ENCODE peak calls at places on chromosomes 6 and 20, in six cellular contexts. U is HepG2, Z is HCT116, N is K562, M is GM12878, R is H1. D is an unnamed sample.

GRCh38 chr20:61797200-61797599 is 268.5 kb downstream of the TAF4 start:
- DNase-seq in U (no peak), Z (no peak), N (no peak), M (no peak), R (no peak), D (peak; percentile 39)

GRCh38 chr20:36542516-36543186 is 1.3 kb downstream of the MYL9 start:
- DNase-seq in U (no peak), Z (no peak), N (no peak), M (no peak), R (no peak), D (no peak)

GRCh38 chr20:608970-609369 is 1.1 kb downstream of the TCF15 start:
- DNase-seq in U (no peak), Z (no peak), N (no peak), M (no peak), R (no peak), D (no peak)

GRCh38 chr6:353642-354614 is 37.6 kb upstream of the IRF4 start:
- DNase-seq in U (no peak), Z (no peak), N (no peak), M (no peak), R (no peak), D (no peak)

GRCh38 chr6:139060332-139060731 is 31.8 kb downstream of the ABRACL start:
- DNase-seq in U (no peak), Z (no peak), N (no peak), M (no peak), R (no peak), D (no peak)

GRCh38 chr20:14956538-14956937 is 619.1 kb upstream of the FLRT3 start:
- DNase-seq in U (no peak), Z (no peak), N (no peak), M (no peak), R (no peak), D (no peak)

GRCh38 chr6:15389759-15390723 is 144.2 kb downstream of the JARID2 start:
- DNase-seq in U (peak; percentile 60), Z (peak; percentile 7), N (peak; percentile 46), M (peak; percentile 52), R (no peak), D (peak; percentile 9)

GRCh38 chr20:53611449-53611894 is 17.8 kb upstream of the ZNF217 start:
- DNase-seq in U (no peak), Z (peak; percentile 78), N (no peak), M (peak; percentile 82), R (no peak), D (no peak)

GRCh38 chr6:107361568-107362270 is 97.6 kb downstream of the PDSS2 start:
- DNase-seq in U (peak; percentile 85), Z (no peak), N (no peak), M (no peak), R (peak; percentile 13), D (no peak)

GRCh38 chr6:126614642-126615504 is 275.0 kb downstream of the CENPW start:
- DNase-seq in U (peak; percentile 44), Z (no peak), N (no peak), M (no peak), R (no peak), D (peak; percentile 48)

GRCh38 chr6:127186889-127187288 is 68.4 kb downstream of the RSPO3 start:
- DNase-seq in U (peak; percentile 41), Z (peak; percentile 37), N (peak; percentile 24), M (no peak), R (no peak), D (no peak)

GRCh38 chr6:137688230-137688971 is 178.7 kb upstream of the TNFAIP3 start:
- DNase-seq in U (no peak), Z (no peak), N (no peak), M (no peak), R (no peak), D (no peak)

GRCh38 chr6:126307859-126308258 is 32.1 kb upstream of the CENPW start:
- DNase-seq in U (no peak), Z (no peak), N (no peak), M (no peak), R (no peak), D (no peak)

GRCh38 chr6:118746100-118746874 is 94.9 kb upstream of the CEP85L start:
- DNase-seq in U (no peak), Z (no peak), N (no peak), M (no peak), R (no peak), D (no peak)

DNA sequence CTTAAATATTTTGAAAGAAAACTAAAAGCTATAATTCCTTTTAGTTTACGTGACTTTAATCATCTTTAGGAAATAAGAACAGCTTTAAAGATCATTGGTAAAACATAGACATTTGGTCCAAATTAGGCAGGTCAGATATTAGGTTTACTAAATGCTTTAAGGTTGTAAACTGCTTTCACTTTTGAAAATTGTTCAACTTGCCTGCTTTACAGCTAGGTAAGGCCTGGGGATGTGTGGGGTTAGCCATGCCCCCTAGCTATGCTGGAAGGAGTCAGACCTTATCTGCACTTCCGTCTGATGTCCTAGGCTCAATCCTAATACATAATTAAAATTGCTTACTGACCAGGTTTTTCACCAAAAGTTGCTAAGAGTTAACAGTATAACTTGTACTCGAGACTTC is 30.5 kb upstream of the TPD52L1 start:
- DNase-seq in U (no peak), Z (no peak), N (no peak), M (no peak), R (no peak), D (no peak)
- H3K4me3 ChIP-seq in U (no peak overlapping the region), Z (no peak overlapping the region), N (no peak overlapping the region), M (no peak overlapping the region), R (no peak overlapping the region), D (no peak overlapping the region)

GRCh38 chr20:33278700-33279099 is 4.3 kb upstream of the BPIFB1 start:
- DNase-seq in U (no peak), Z (no peak), N (no peak), M (no peak), R (no peak), D (no peak)

GRCh38 chr20:33280775-33281174 is 2.2 kb upstream of the BPIFB1 start:
- DNase-seq in U (no peak), Z (no peak), N (no peak), M (no peak), R (no peak), D (no peak)

GRCh38 chr20:33281550-33282146 is 1.4 kb upstream of the BPIFB1 start:
- DNase-seq in U (no peak), Z (no peak), N (no peak), M (no peak), R (no peak), D (no peak)

GRCh38 chr20:33279261-33279910 is 3.6 kb upstream of the BPIFB1 start:
- DNase-seq in U (no peak), Z (no peak), N (no peak), M (no peak), R (no peak), D (no peak)

GRCh38 chr20:33280000-33280680 is 2.9 kb upstream of the BPIFB1 start:
- DNase-seq in U (peak; percentile 53), Z (no peak), N (no peak), M (no peak), R (no peak), D (no peak)
- H3K4me1 ChIP-seq in U (peaks cover 96% of the 10 kb centered on the region), Z (peaks cover 11% of the 10 kb centered on the region), N (no peaks in the 10 kb centered on the region), M (no peaks in the 10 kb centered on the region), R (peaks cover 14% of the 10 kb centered on the region), D (peaks cover 4% of the 10 kb centered on the region)

DNA sequence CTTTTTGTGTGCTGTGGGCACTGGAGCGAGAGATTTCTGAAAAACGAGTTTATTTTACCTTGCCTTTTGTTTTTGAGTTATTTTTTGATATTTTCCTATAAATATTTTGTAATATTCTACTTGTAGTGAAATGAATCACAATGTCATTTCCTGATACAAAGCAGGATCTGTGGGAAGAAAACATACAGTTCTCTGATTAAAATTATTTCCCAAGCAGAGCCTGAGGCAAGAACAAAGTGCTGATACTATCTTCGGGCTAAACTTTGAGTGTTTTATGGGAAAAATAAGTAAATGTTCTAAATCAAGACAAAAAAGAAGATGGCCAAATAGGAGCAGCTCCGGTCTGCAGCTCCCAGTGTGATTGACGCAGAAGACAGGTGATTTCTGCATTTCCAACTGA is 33.7 kb upstream of the ELOVL5 start:
- DNase-seq in U (no peak), Z (no peak), N (no peak), M (no peak), R (no peak), D (no peak)
- TF ChIP-seq ZNF274 in U (no peak), Z (no peak), N (no peak), M (no peak), R (no peak), D (no peak)

GRCh38 chr6:117540670-117541069 is 58.2 kb downstream of the DCBLD1 start:
- DNase-seq in U (no peak), Z (no peak), N (no peak), M (no peak), R (no peak), D (no peak)
- H3K4me3 ChIP-seq in U (no peak overlapping the region), Z (no peak overlapping the region), N (no peak overlapping the region), M (no peak overlapping the region), R (no peak overlapping the region), D (no peak overlapping the region)

GRCh38 chr6:109002100-109002697 is 92.4 kb downstream of the SESN1 start:
- DNase-seq in U (no peak), Z (no peak), N (no peak), M (no peak), R (no peak), D (no peak)
- H3K4me1 ChIP-seq in U (peaks cover 39% of the 10 kb centered on the region), Z (no peaks in the 10 kb centered on the region), N (no peaks in the 10 kb centered on the region), M (no peaks in the 10 kb centered on the region), R (peaks cover 5% of the 10 kb centered on the region), D (no peaks in the 10 kb centered on the region)

GRCh38 chr20:63138855-63139341 is 77.0 kb downstream of the YTHDF1 start:
- DNase-seq in U (no peak), Z (no peak), N (no peak), M (no peak), R (no peak), D (no peak)

GRCh38 chr20:63139369-63139768 is 76.6 kb downstream of the YTHDF1 start:
- DNase-seq in U (no peak), Z (no peak), N (no peak), M (no peak), R (no peak), D (no peak)

GRCh38 chr20:63141531-63141930 is 74.4 kb downstream of the YTHDF1 start:
- DNase-seq in U (no peak), Z (no peak), N (no peak), M (no peak), R (no peak), D (no peak)

GRCh38 chr20:63140683-63141433 is 75.1 kb downstream of the YTHDF1 start:
- DNase-seq in U (no peak), Z (no peak), N (no peak), M (no peak), R (no peak), D (no peak)

DNA sequence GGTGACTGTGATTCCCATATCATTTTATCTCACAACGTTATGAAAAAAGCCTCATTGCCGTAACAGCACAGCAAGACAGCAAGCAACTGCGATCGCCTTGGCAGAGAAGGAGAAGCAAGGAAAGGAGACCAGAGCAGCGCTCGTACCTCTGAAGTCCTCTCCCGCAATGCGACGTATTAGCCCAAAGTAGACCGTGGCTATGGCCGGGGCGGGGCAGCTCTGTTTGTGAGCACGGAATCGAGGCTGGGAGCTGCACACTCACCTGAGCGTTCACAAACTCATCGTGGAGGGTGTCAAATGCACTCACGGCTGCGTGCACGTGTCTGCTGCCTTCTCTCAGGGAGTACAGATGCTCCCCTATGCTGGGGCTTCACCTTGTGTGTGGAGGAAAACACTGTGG is 76.1 kb downstream of the YTHDF1 start:
- DNase-seq in U (no peak), Z (no peak), N (no peak), M (no peak), R (no peak), D (no peak)
- TF ChIP-seq ZNF274 in U (no peak), Z (no peak), N (no peak), M (no peak), R (no peak), D (no peak)

GRCh38 chr6:114216789-114217467 is 125.9 kb downstream of the HS3ST5 start:
- DNase-seq in U (no peak), Z (no peak), N (no peak), M (no peak), R (no peak), D (no peak)
- H3K4me3 ChIP-seq in U (no peak overlapping the region), Z (no peak overlapping the region), N (no peak overlapping the region), M (no peak overlapping the region), R (no peak overlapping the region), D (no peak overlapping the region)

GRCh38 chr6:116402108-116402507 is 31.4 kb downstream of the DSE start:
- DNase-seq in U (no peak), Z (no peak), N (no peak), M (no peak), R (no peak), D (no peak)
- H3K4me1 ChIP-seq in U (peaks cover 8% of the 10 kb centered on the region), Z (peaks cover 15% of the 10 kb centered on the region), N (peaks cover 2% of the 10 kb centered on the region), M (peaks cover 47% of the 10 kb centered on the region), R (peaks cover 5% of the 10 kb centered on the region), D (peaks cover 3% of the 10 kb centered on the region)

D was measured in NT2/D1.